ENCODE peak calls at places on chromosomes 1 and 21, in nine cellular contexts. One of them, this sample, is unnamed.

GRCh38 chr21:45531393-45532215 is 10.6 kb downstream of the SLC19A1 start:
- DNase-seq in fibroblast of villous mesenchyme: no peak
- DNase-seq in activated CD4-positive, alpha-beta T cell treated with anti-CD3 and anti-CD28 coated beads, Interleukin-2, amount 50 U/mL, for 1 hour: no peak
- DNase-seq in ovary: peak
- DNase-seq in astrocyte of the cerebellum: no peak
- DNase-seq in activated CD4-positive, CD25-positive, alpha-beta regulatory T cell treated with anti-CD3 and anti-CD28 coated beads, Interleukin-2, amount 50 U/mL, for 16 hours: no peak
- DNase-seq in thoracic aorta: no peak
- DNase-seq in cardiac fibroblast: no peak
- DNase-seq in adrenal gland: peak
- DNase-seq in this sample: no peak

GRCh38 chr21:26833011-26833410 is 12.2 kb downstream of the ADAMTS1 start:
- DNase-seq in adrenal gland: no peak
- DNase-seq in fibroblast of villous mesenchyme: no peak
- DNase-seq in thoracic aorta: no peak
- DNase-seq in activated CD4-positive, alpha-beta T cell treated with anti-CD3 and anti-CD28 coated beads, Interleukin-2, amount 50 U/mL, for 1 hour: no peak
- DNase-seq in astrocyte of the cerebellum: no peak
- DNase-seq in cardiac fibroblast: no peak
- DNase-seq in ovary: no peak
- DNase-seq in activated CD4-positive, CD25-positive, alpha-beta regulatory T cell treated with anti-CD3 and anti-CD28 coated beads, Interleukin-2, amount 50 U/mL, for 16 hours: no peak
- DNase-seq in this sample: no peak

GRCh38 chr1:88873737-88874374 is 17.5 kb downstream of the GTF2B start:
- DNase-seq in adrenal gland: no peak
- DNase-seq in fibroblast of villous mesenchyme: peak
- DNase-seq in thoracic aorta: no peak
- DNase-seq in astrocyte of the cerebellum: no peak
- DNase-seq in ovary: no peak
- DNase-seq in activated CD4-positive, alpha-beta T cell treated with anti-CD3 and anti-CD28 coated beads, Interleukin-2, amount 50 U/mL, for 1 hour: no peak
- DNase-seq in activated CD4-positive, CD25-positive, alpha-beta regulatory T cell treated with anti-CD3 and anti-CD28 coated beads, Interleukin-2, amount 50 U/mL, for 16 hours: no peak
- DNase-seq in cardiac fibroblast: peak
- DNase-seq in this sample: no peak

GRCh38 chr1:114746450-114747121 is 11.2 kb downstream of the CSDE1 start:
- DNase-seq in ovary: no peak
- DNase-seq in fibroblast of villous mesenchyme: no peak
- DNase-seq in cardiac fibroblast: no peak
- DNase-seq in adrenal gland: no peak
- DNase-seq in activated CD4-positive, alpha-beta T cell treated with anti-CD3 and anti-CD28 coated beads, Interleukin-2, amount 50 U/mL, for 1 hour: no peak
- DNase-seq in thoracic aorta: no peak
- DNase-seq in astrocyte of the cerebellum: no peak
- DNase-seq in activated CD4-positive, CD25-positive, alpha-beta regulatory T cell treated with anti-CD3 and anti-CD28 coated beads, Interleukin-2, amount 50 U/mL, for 16 hours: no peak
- DNase-seq in this sample: no peak

GRCh38 chr21:25323356-25323949 is 283.8 kb downstream of the MRPL39 start:
- DNase-seq in cardiac fibroblast: peak
- DNase-seq in activated CD4-positive, alpha-beta T cell treated with anti-CD3 and anti-CD28 coated beads, Interleukin-2, amount 50 U/mL, for 1 hour: no peak
- DNase-seq in thoracic aorta: no peak
- DNase-seq in astrocyte of the cerebellum: no peak
- DNase-seq in adrenal gland: no peak
- DNase-seq in ovary: no peak
- DNase-seq in fibroblast of villous mesenchyme: no peak
- DNase-seq in activated CD4-positive, CD25-positive, alpha-beta regulatory T cell treated with anti-CD3 and anti-CD28 coated beads, Interleukin-2, amount 50 U/mL, for 16 hours: no peak
- DNase-seq in this sample: no peak

GRCh38 chr1:226108935-226109828 is 46.7 kb downstream of the H3-3A start:
- DNase-seq in adrenal gland: peak
- DNase-seq in activated CD4-positive, CD25-positive, alpha-beta regulatory T cell treated with anti-CD3 and anti-CD28 coated beads, Interleukin-2, amount 50 U/mL, for 16 hours: no peak
- DNase-seq in cardiac fibroblast: peak
- DNase-seq in thoracic aorta: no peak
- DNase-seq in astrocyte of the cerebellum: no peak
- DNase-seq in ovary: peak
- DNase-seq in activated CD4-positive, alpha-beta T cell treated with anti-CD3 and anti-CD28 coated beads, Interleukin-2, amount 50 U/mL, for 1 hour: no peak
- DNase-seq in fibroblast of villous mesenchyme: no peak
- DNase-seq in this sample: no peak

GRCh38 chr1:20885121-20885520 is 98.0 kb upstream of the HP1BP3 start:
- DNase-seq in ovary: no peak
- DNase-seq in activated CD4-positive, CD25-positive, alpha-beta regulatory T cell treated with anti-CD3 and anti-CD28 coated beads, Interleukin-2, amount 50 U/mL, for 16 hours: no peak
- DNase-seq in astrocyte of the cerebellum: peak
- DNase-seq in activated CD4-positive, alpha-beta T cell treated with anti-CD3 and anti-CD28 coated beads, Interleukin-2, amount 50 U/mL, for 1 hour: no peak
- DNase-seq in thoracic aorta: no peak
- DNase-seq in adrenal gland: no peak
- DNase-seq in cardiac fibroblast: no peak
- DNase-seq in fibroblast of villous mesenchyme: peak
- DNase-seq in this sample: no peak

GRCh38 chr21:37368536-37369279 is 2.1 kb downstream of the DYRK1A start:
- DNase-seq in cardiac fibroblast: peak
- DNase-seq in activated CD4-positive, alpha-beta T cell treated with anti-CD3 and anti-CD28 coated beads, Interleukin-2, amount 50 U/mL, for 1 hour: no peak
- DNase-seq in astrocyte of the cerebellum: no peak
- DNase-seq in ovary: no peak
- DNase-seq in fibroblast of villous mesenchyme: no peak
- DNase-seq in activated CD4-positive, CD25-positive, alpha-beta regulatory T cell treated with anti-CD3 and anti-CD28 coated beads, Interleukin-2, amount 50 U/mL, for 16 hours: no peak
- DNase-seq in adrenal gland: no peak
- DNase-seq in thoracic aorta: no peak
- DNase-seq in this sample: no peak

GRCh38 chr21:33562389-33562788 is 19.6 kb downstream of the SON start:
- DNase-seq in fibroblast of villous mesenchyme: no peak
- DNase-seq in thoracic aorta: no peak
- DNase-seq in activated CD4-positive, CD25-positive, alpha-beta regulatory T cell treated with anti-CD3 and anti-CD28 coated beads, Interleukin-2, amount 50 U/mL, for 16 hours: no peak
- DNase-seq in activated CD4-positive, alpha-beta T cell treated with anti-CD3 and anti-CD28 coated beads, Interleukin-2, amount 50 U/mL, for 1 hour: no peak
- DNase-seq in ovary: no peak
- DNase-seq in adrenal gland: no peak
- DNase-seq in astrocyte of the cerebellum: no peak
- DNase-seq in cardiac fibroblast: no peak
- DNase-seq in this sample: no peak

GRCh38 chr1:228314658-228315483 is 91.8 kb downstream of the TRIM11 start:
- DNase-seq in activated CD4-positive, CD25-positive, alpha-beta regulatory T cell treated with anti-CD3 and anti-CD28 coated beads, Interleukin-2, amount 50 U/mL, for 16 hours: no peak
- DNase-seq in ovary: peak
- DNase-seq in thoracic aorta: no peak
- DNase-seq in activated CD4-positive, alpha-beta T cell treated with anti-CD3 and anti-CD28 coated beads, Interleukin-2, amount 50 U/mL, for 1 hour: no peak
- DNase-seq in cardiac fibroblast: no peak
- DNase-seq in astrocyte of the cerebellum: no peak
- DNase-seq in fibroblast of villous mesenchyme: no peak
- DNase-seq in adrenal gland: no peak
- DNase-seq in this sample: no peak

GRCh38 chr1:167090289-167090942 is at the start of gene GPA33:
- DNase-seq in cardiac fibroblast: no peak
- DNase-seq in activated CD4-positive, CD25-positive, alpha-beta regulatory T cell treated with anti-CD3 and anti-CD28 coated beads, Interleukin-2, amount 50 U/mL, for 16 hours: no peak
- DNase-seq in adrenal gland: no peak
- DNase-seq in astrocyte of the cerebellum: no peak
- DNase-seq in ovary: no peak
- DNase-seq in thoracic aorta: no peak
- DNase-seq in activated CD4-positive, alpha-beta T cell treated with anti-CD3 and anti-CD28 coated beads, Interleukin-2, amount 50 U/mL, for 1 hour: no peak
- DNase-seq in fibroblast of villous mesenchyme: no peak
- DNase-seq in this sample: no peak

GRCh38 chr1:27382950-27383627 is at the start of gene CD164L2:
- DNase-seq in cardiac fibroblast: no peak
- DNase-seq in ovary: no peak
- DNase-seq in astrocyte of the cerebellum: no peak
- DNase-seq in adrenal gland: no peak
- DNase-seq in thoracic aorta: no peak
- DNase-seq in activated CD4-positive, alpha-beta T cell treated with anti-CD3 and anti-CD28 coated beads, Interleukin-2, amount 50 U/mL, for 1 hour: peak
- DNase-seq in activated CD4-positive, CD25-positive, alpha-beta regulatory T cell treated with anti-CD3 and anti-CD28 coated beads, Interleukin-2, amount 50 U/mL, for 16 hours: no peak
- DNase-seq in fibroblast of villous mesenchyme: no peak
- DNase-seq in this sample: no peak

GRCh38 chr1:23784846-23785245 is 6.1 kb upstream of the LYPLA2 start:
- DNase-seq in activated CD4-positive, CD25-positive, alpha-beta regulatory T cell treated with anti-CD3 and anti-CD28 coated beads, Interleukin-2, amount 50 U/mL, for 16 hours: no peak
- DNase-seq in astrocyte of the cerebellum: no peak
- DNase-seq in cardiac fibroblast: no peak
- DNase-seq in fibroblast of villous mesenchyme: no peak
- DNase-seq in thoracic aorta: no peak
- DNase-seq in adrenal gland: no peak
- DNase-seq in activated CD4-positive, alpha-beta T cell treated with anti-CD3 and anti-CD28 coated beads, Interleukin-2, amount 50 U/mL, for 1 hour: no peak
- DNase-seq in ovary: no peak
- DNase-seq in this sample: no peak

GRCh38 chr21:36379236-36379635 is 6.0 kb upstream of the CHAF1B start:
- DNase-seq in ovary: no peak
- DNase-seq in cardiac fibroblast: no peak
- DNase-seq in astrocyte of the cerebellum: no peak
- DNase-seq in activated CD4-positive, CD25-positive, alpha-beta regulatory T cell treated with anti-CD3 and anti-CD28 coated beads, Interleukin-2, amount 50 U/mL, for 16 hours: no peak
- DNase-seq in activated CD4-positive, alpha-beta T cell treated with anti-CD3 and anti-CD28 coated beads, Interleukin-2, amount 50 U/mL, for 1 hour: no peak
- DNase-seq in fibroblast of villous mesenchyme: no peak
- DNase-seq in adrenal gland: no peak
- DNase-seq in thoracic aorta: no peak
- DNase-seq in this sample: no peak

GRCh38 chr1:12206238-12206637 is 23.6 kb upstream of the VPS13D start:
- DNase-seq in ovary: no peak
- DNase-seq in thoracic aorta: no peak
- DNase-seq in astrocyte of the cerebellum: no peak
- DNase-seq in cardiac fibroblast: no peak
- DNase-seq in fibroblast of villous mesenchyme: no peak
- DNase-seq in adrenal gland: no peak
- DNase-seq in activated CD4-positive, CD25-positive, alpha-beta regulatory T cell treated with anti-CD3 and anti-CD28 coated beads, Interleukin-2, amount 50 U/mL, for 16 hours: no peak
- DNase-seq in activated CD4-positive, alpha-beta T cell treated with anti-CD3 and anti-CD28 coated beads, Interleukin-2, amount 50 U/mL, for 1 hour: no peak
- DNase-seq in this sample: no peak

GRCh38 chr1:101846820-101847219 is 149.9 kb downstream of the OLFM3 start:
- DNase-seq in fibroblast of villous mesenchyme: no peak
- DNase-seq in ovary: no peak
- DNase-seq in cardiac fibroblast: no peak
- DNase-seq in astrocyte of the cerebellum: no peak
- DNase-seq in thoracic aorta: no peak
- DNase-seq in activated CD4-positive, CD25-positive, alpha-beta regulatory T cell treated with anti-CD3 and anti-CD28 coated beads, Interleukin-2, amount 50 U/mL, for 16 hours: no peak
- DNase-seq in adrenal gland: no peak
- DNase-seq in activated CD4-positive, alpha-beta T cell treated with anti-CD3 and anti-CD28 coated beads, Interleukin-2, amount 50 U/mL, for 1 hour: no peak
- DNase-seq in this sample: peak

This sample was measured in neuronal stem cell.